ENCODE peak calls at places on chromosome 6, in nine cellular contexts. One of them, this sample, is unnamed.

GRCh38 chr6:14207493-14207892 is 89.9 kb downstream of the CD83 start:
- DNase-seq in cardiac muscle cell: no peak
- DNase-seq in tibial artery: no peak
- DNase-seq in RWPE1: no peak
- DNase-seq in CD8-positive, alpha-beta T cell: no peak
- DNase-seq in A549: no peak
- DNase-seq in endothelial cell of umbilical vein: no peak
- DNase-seq in tibial nerve: no peak
- DNase-seq in endodermal cell: no peak
- DNase-seq in this sample: no peak

GRCh38 chr6:15870354-15871043 is 207.7 kb upstream of the DTNBP1 start:
- DNase-seq in cardiac muscle cell: no peak
- DNase-seq in tibial artery: peak
- DNase-seq in RWPE1: no peak
- DNase-seq in CD8-positive, alpha-beta T cell: no peak
- DNase-seq in A549: no peak
- DNase-seq in endothelial cell of umbilical vein: peak
- DNase-seq in tibial nerve: peak
- DNase-seq in endodermal cell: no peak
- DNase-seq in this sample: no peak

GRCh38 chr6:169990095-169991030 is 238.9 kb downstream of the ERMARD start:
- DNase-seq in cardiac muscle cell: no peak
- DNase-seq in tibial artery: peak
- DNase-seq in RWPE1: no peak
- DNase-seq in CD8-positive, alpha-beta T cell: peak
- DNase-seq in A549: no peak
- DNase-seq in endothelial cell of umbilical vein: peak
- DNase-seq in tibial nerve: peak
- DNase-seq in endodermal cell: no peak
- DNase-seq in this sample: no peak

GRCh38 chr6:121333196-121333595 is 1.1 kb downstream of the TBC1D32 start:
- DNase-seq in cardiac muscle cell: no peak
- DNase-seq in tibial artery: no peak
- DNase-seq in RWPE1: no peak
- DNase-seq in CD8-positive, alpha-beta T cell: no peak
- DNase-seq in A549: no peak
- DNase-seq in endothelial cell of umbilical vein: no peak
- DNase-seq in tibial nerve: no peak
- DNase-seq in endodermal cell: no peak
- DNase-seq in this sample: no peak

GRCh38 chr6:30875244-30876038 is 8.9 kb upstream of the DDR1 start:
- DNase-seq in cardiac muscle cell: no peak
- DNase-seq in tibial artery: no peak
- DNase-seq in RWPE1: no peak
- DNase-seq in CD8-positive, alpha-beta T cell: no peak
- DNase-seq in A549: no peak
- DNase-seq in endothelial cell of umbilical vein: no peak
- DNase-seq in tibial nerve: no peak
- DNase-seq in endodermal cell: peak
- DNase-seq in this sample: no peak

GRCh38 chr6:158184598-158184997 is 16.4 kb downstream of the GTF2H5 start:
- DNase-seq in cardiac muscle cell: no peak
- DNase-seq in tibial artery: no peak
- DNase-seq in RWPE1: no peak
- DNase-seq in CD8-positive, alpha-beta T cell: no peak
- DNase-seq in A549: no peak
- DNase-seq in endothelial cell of umbilical vein: no peak
- DNase-seq in tibial nerve: no peak
- DNase-seq in endodermal cell: no peak
- DNase-seq in this sample: no peak

GRCh38 chr6:87925373-87926060 is 122.1 kb upstream of the SPACA1 start:
- DNase-seq in cardiac muscle cell: no peak
- DNase-seq in tibial artery: no peak
- DNase-seq in RWPE1: no peak
- DNase-seq in CD8-positive, alpha-beta T cell: no peak
- DNase-seq in A549: no peak
- DNase-seq in endothelial cell of umbilical vein: no peak
- DNase-seq in tibial nerve: no peak
- DNase-seq in endodermal cell: no peak
- DNase-seq in this sample: no peak

GRCh38 chr6:139409026-139409425 is 34.6 kb upstream of the CITED2 start:
- DNase-seq in cardiac muscle cell: no peak
- DNase-seq in tibial artery: no peak
- DNase-seq in RWPE1: no peak
- DNase-seq in CD8-positive, alpha-beta T cell: no peak
- DNase-seq in A549: no peak
- DNase-seq in endothelial cell of umbilical vein: no peak
- DNase-seq in tibial nerve: no peak
- DNase-seq in endodermal cell: no peak
- DNase-seq in this sample: no peak

GRCh38 chr6:1972961-1973360 is 272.4 kb downstream of the GMDS start:
- DNase-seq in cardiac muscle cell: no peak
- DNase-seq in tibial artery: no peak
- DNase-seq in RWPE1: no peak
- DNase-seq in CD8-positive, alpha-beta T cell: no peak
- DNase-seq in A549: no peak
- DNase-seq in endothelial cell of umbilical vein: no peak
- DNase-seq in tibial nerve: no peak
- DNase-seq in endodermal cell: no peak
- DNase-seq in this sample: no peak

GRCh38 chr6:155248021-155249001 is 15.5 kb upstream of the CLDN20 start:
- DNase-seq in cardiac muscle cell: peak
- DNase-seq in tibial artery: peak
- DNase-seq in RWPE1: peak
- DNase-seq in CD8-positive, alpha-beta T cell: peak
- DNase-seq in A549: peak
- DNase-seq in endothelial cell of umbilical vein: peak
- DNase-seq in tibial nerve: peak
- DNase-seq in endodermal cell: peak
- DNase-seq in this sample: no peak

DNA sequence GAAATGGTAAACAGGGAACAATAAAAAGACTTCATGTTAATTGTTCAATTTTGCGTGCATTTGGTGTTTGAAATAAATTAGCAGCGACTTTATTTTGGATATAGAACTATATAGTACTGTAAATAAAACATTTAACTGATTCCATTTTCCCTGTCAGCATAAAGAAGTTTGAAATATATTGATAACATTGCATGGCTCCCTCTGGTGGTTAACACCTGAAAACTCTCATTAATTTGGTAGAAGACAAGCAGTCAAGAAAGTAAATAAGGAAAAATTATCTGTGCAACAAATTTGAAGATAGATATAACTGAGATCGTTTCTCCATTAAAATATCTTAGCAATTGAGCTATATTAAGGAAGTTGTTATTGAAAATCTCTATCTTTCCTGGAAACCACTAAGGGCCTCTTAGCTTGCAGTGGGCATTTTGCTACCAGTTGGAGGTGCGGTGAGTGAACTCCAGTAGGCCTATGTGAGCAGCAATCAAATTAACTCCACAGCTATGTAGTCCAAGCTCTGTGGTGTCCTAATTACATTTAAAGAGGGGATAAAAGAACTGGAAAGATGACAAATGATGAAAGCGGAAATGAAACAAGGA is 435.7 kb upstream of the FKBP1C start:
- DNase-seq in cardiac muscle cell: peak
- DNase-seq in tibial artery: no peak
- DNase-seq in RWPE1: no peak
- DNase-seq in CD8-positive, alpha-beta T cell: no peak
- DNase-seq in A549: peak
- DNase-seq in endothelial cell of umbilical vein: no peak
- DNase-seq in tibial nerve: no peak
- DNase-seq in endodermal cell: no peak
- DNase-seq in this sample: no peak
- TF ChIP-seq CTCF in cardiac muscle cell: no peak
- TF ChIP-seq CTCF in tibial artery: no peak
- TF ChIP-seq CTCF in RWPE1: peak
- TF ChIP-seq CTCF in CD8-positive, alpha-beta T cell: no peak
- TF ChIP-seq CTCF in A549: peak
- TF ChIP-seq CTCF in endothelial cell of umbilical vein: no peak
- TF ChIP-seq CTCF in tibial nerve: no peak
- TF ChIP-seq CTCF in endodermal cell: peak
- TF ChIP-seq CTCF in this sample: peak

GRCh38 chr6:137989696-137990095 is 117.5 kb downstream of the PERP start:
- DNase-seq in cardiac muscle cell: no peak
- DNase-seq in tibial artery: no peak
- DNase-seq in RWPE1: no peak
- DNase-seq in CD8-positive, alpha-beta T cell: no peak
- DNase-seq in A549: no peak
- DNase-seq in endothelial cell of umbilical vein: no peak
- DNase-seq in tibial nerve: no peak
- DNase-seq in endodermal cell: no peak
- DNase-seq in this sample: no peak
- TF ChIP-seq CTCF in cardiac muscle cell: no peak
- TF ChIP-seq CTCF in tibial artery: no peak
- TF ChIP-seq CTCF in RWPE1: no peak
- TF ChIP-seq CTCF in CD8-positive, alpha-beta T cell: no peak
- TF ChIP-seq CTCF in A549: no peak
- TF ChIP-seq CTCF in endothelial cell of umbilical vein: no peak
- TF ChIP-seq CTCF in tibial nerve: no peak
- TF ChIP-seq CTCF in endodermal cell: no peak
- TF ChIP-seq CTCF in this sample: no peak

GRCh38 chr6:126546771-126547170 is 206.9 kb downstream of the CENPW start:
- DNase-seq in cardiac muscle cell: no peak
- DNase-seq in tibial artery: no peak
- DNase-seq in RWPE1: peak
- DNase-seq in CD8-positive, alpha-beta T cell: no peak
- DNase-seq in A549: no peak
- DNase-seq in endothelial cell of umbilical vein: no peak
- DNase-seq in tibial nerve: no peak
- DNase-seq in endodermal cell: no peak
- DNase-seq in this sample: no peak

GRCh38 chr6:126553856-126554255 is 213.9 kb downstream of the CENPW start:
- DNase-seq in cardiac muscle cell: no peak
- DNase-seq in tibial artery: no peak
- DNase-seq in RWPE1: no peak
- DNase-seq in CD8-positive, alpha-beta T cell: no peak
- DNase-seq in A549: no peak
- DNase-seq in endothelial cell of umbilical vein: no peak
- DNase-seq in tibial nerve: no peak
- DNase-seq in endodermal cell: no peak
- DNase-seq in this sample: no peak

GRCh38 chr6:126548301-126548700 is 208.4 kb downstream of the CENPW start:
- DNase-seq in cardiac muscle cell: no peak
- DNase-seq in tibial artery: no peak
- DNase-seq in RWPE1: no peak
- DNase-seq in CD8-positive, alpha-beta T cell: no peak
- DNase-seq in A549: no peak
- DNase-seq in endothelial cell of umbilical vein: no peak
- DNase-seq in tibial nerve: no peak
- DNase-seq in endodermal cell: no peak
- DNase-seq in this sample: no peak

GRCh38 chr6:126550323-126550722 is 210.4 kb downstream of the CENPW start:
- DNase-seq in cardiac muscle cell: no peak
- DNase-seq in tibial artery: no peak
- DNase-seq in RWPE1: no peak
- DNase-seq in CD8-positive, alpha-beta T cell: no peak
- DNase-seq in A549: no peak
- DNase-seq in endothelial cell of umbilical vein: no peak
- DNase-seq in tibial nerve: no peak
- DNase-seq in endodermal cell: peak
- DNase-seq in this sample: no peak
- TF ChIP-seq CTCF in cardiac muscle cell: no peak
- TF ChIP-seq CTCF in tibial artery: no peak
- TF ChIP-seq CTCF in RWPE1: no peak
- TF ChIP-seq CTCF in CD8-positive, alpha-beta T cell: no peak
- TF ChIP-seq CTCF in A549: no peak
- TF ChIP-seq CTCF in endothelial cell of umbilical vein: no peak
- TF ChIP-seq CTCF in tibial nerve: no peak
- TF ChIP-seq CTCF in endodermal cell: peak
- TF ChIP-seq CTCF in this sample: peak

DNA sequence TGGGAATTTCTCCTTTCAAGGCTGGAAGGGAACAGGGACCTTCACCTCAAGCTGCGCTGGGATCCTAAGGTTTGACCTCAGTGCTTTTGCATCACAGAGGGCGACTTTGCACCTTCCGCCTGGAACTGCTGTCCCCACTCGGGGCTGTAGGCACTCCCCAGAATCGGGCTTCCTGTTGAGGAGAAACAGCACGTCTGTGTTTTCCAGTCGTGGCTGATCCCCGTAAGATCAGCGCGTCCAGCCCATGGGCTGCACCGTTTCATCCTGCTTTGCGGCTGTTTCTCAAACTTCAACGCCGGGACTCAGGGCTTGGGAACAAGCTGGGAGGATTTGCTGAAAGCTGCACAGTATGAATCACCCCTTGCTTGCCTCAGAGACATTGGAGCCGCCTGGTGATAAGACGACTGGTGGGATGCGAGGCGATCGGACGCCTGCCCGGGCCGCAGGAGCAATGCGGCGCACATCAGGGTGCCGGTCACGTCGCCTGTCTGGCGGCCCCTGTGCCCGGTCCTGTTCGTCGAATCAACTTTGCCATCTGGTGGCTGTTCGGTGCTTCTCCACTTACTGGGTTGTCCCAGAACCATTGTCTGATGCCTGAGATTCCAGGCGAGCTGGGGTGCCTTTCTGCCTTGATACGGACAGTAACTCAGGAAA is 53.6 kb upstream of the FRMD1 start:
- DNase-seq in cardiac muscle cell: peak
- DNase-seq in tibial artery: peak
- DNase-seq in RWPE1: peak
- DNase-seq in CD8-positive, alpha-beta T cell: no peak
- DNase-seq in A549: peak
- DNase-seq in endothelial cell of umbilical vein: peak
- DNase-seq in tibial nerve: peak
- DNase-seq in endodermal cell: peak
- DNase-seq in this sample: no peak
- TF ChIP-seq CTCF in cardiac muscle cell: peak
- TF ChIP-seq CTCF in tibial artery: peak
- TF ChIP-seq CTCF in RWPE1: peak
- TF ChIP-seq CTCF in CD8-positive, alpha-beta T cell: no peak
- TF ChIP-seq CTCF in A549: peak
- TF ChIP-seq CTCF in endothelial cell of umbilical vein: peak
- TF ChIP-seq CTCF in tibial nerve: peak
- TF ChIP-seq CTCF in endodermal cell: peak
- TF ChIP-seq CTCF in this sample: no peak

This sample was measured in HFF-Myc.